ENCODE peak calls at places on chromosomes 11 and 22, in seven cellular contexts. W is AG04449, I is HFFc6, G is GM06990, E is cardiac fibroblast, V is transverse colon, C is IMR-90. A is an unnamed sample.

GRCh38 chr22:31826443-31826842 is 72.6 kb downstream of the DEPDC5 start:
- DNase-seq in W (no peak), I (no peak), G (no peak), E (no peak), V (no peak), C (no peak), A (no peak)

GRCh38 chr22:30000566-30000965 is 79.7 kb upstream of the HORMAD2 start:
- DNase-seq in W (no peak), I (no peak), G (no peak), E (no peak), V (no peak), C (peak; percentile 82), A (no peak)

GRCh38 chr11:127627629-127628462 is 627.3 kb upstream of the KIRREL3 start:
- DNase-seq in W (no peak), I (no peak), G (no peak), E (no peak), V (peak; percentile 79), C (peak; percentile 4), A (no peak)

GRCh38 chr11:122850076-122850631 is 11.9 kb downstream of the CRTAM start:
- DNase-seq in W (no peak), I (peak; percentile 53), G (peak; percentile 44), E (peak; percentile 42), V (no peak), C (peak; percentile 57), A (no peak)

GRCh38 chr11:19027829-19028595 is 32.5 kb downstream of the MRGPRX2 start:
- DNase-seq in W (no peak), I (peak; percentile 70), G (no peak), E (peak; percentile 23), V (no peak), C (peak; percentile 55), A (no peak)

GRCh38 chr22:19738664-19739447 is 15.5 kb downstream of the GP1BB start:
- DNase-seq in W (no peak), I (no peak), G (no peak), E (no peak), V (no peak), C (no peak), A (no peak)

GRCh38 chr11:11960687-11961086 is 47.7 kb downstream of the DKK3 start:
- DNase-seq in W (no peak), I (no peak), G (no peak), E (no peak), V (no peak), C (no peak), A (no peak)

GRCh38 chr11:19307498-19307897 is 66.8 kb upstream of the E2F8 start:
- DNase-seq in W (no peak), I (no peak), G (no peak), E (no peak), V (no peak), C (no peak), A (no peak)

GRCh38 chr11:118306556-118306955 is 2.0 kb downstream of the CD3E start:
- DNase-seq in W (no peak), I (no peak), G (no peak), E (no peak), V (no peak), C (no peak), A (no peak)

GRCh38 chr11:7974668-7975067 is 9.4 kb upstream of the NLRP10 start:
- DNase-seq in W (no peak), I (no peak), G (no peak), E (no peak), V (no peak), C (no peak), A (no peak)

GRCh38 chr11:35579557-35580396 is 38.5 kb upstream of the FJX1 start:
- DNase-seq in W (peak; percentile 86), I (peak; percentile 94), G (no peak), E (peak; percentile 89), V (no peak), C (peak; percentile 99), A (no peak)

GRCh38 chr11:108897916-108898315 is 233.0 kb downstream of the DDX10 start:
- DNase-seq in W (no peak), I (no peak), G (no peak), E (no peak), V (no peak), C (no peak), A (no peak)

GRCh38 chr11:83791557-83791956 is 505.4 kb upstream of the CCDC90B start:
- DNase-seq in W (no peak), I (no peak), G (no peak), E (no peak), V (no peak), C (no peak), A (no peak)

GRCh38 chr22:26553056-26553752 is 36.7 kb downstream of the TPST2 start:
- DNase-seq in W (peak; percentile 62), I (peak; percentile 86), G (no peak), E (peak; percentile 81), V (no peak), C (peak; percentile 94), A (no peak)

GRCh38 chr11:123086315-123086714 is 24.4 kb upstream of the HSPA8 start:
- DNase-seq in W (no peak), I (no peak), G (no peak), E (no peak), V (no peak), C (no peak), A (no peak)

GRCh38 chr22:41598081-41598480 is 8.4 kb upstream of the PMM1 start:
- DNase-seq in W (no peak), I (peak; percentile 90), G (no peak), E (peak; percentile 73), V (no peak), C (peak; percentile 88), A (no peak)

GRCh38 chr11:9736365-9736764 is 72.5 kb downstream of the SWAP70 start:
- DNase-seq in W (no peak), I (no peak), G (no peak), E (no peak), V (no peak), C (no peak), A (no peak)

GRCh38 chr11:69592986-69593385 is 48.0 kb upstream of the CCND1 start:
- DNase-seq in W (no peak), I (no peak), G (no peak), E (no peak), V (no peak), C (no peak), A (no peak)

GRCh38 chr11:69598147-69598546 is 42.8 kb upstream of the CCND1 start:
- DNase-seq in W (no peak), I (no peak), G (no peak), E (peak; percentile 13), V (no peak), C (no peak), A (no peak)

GRCh38 chr11:69595805-69596665 is 44.9 kb upstream of the CCND1 start:
- DNase-seq in W (no peak), I (no peak), G (no peak), E (no peak), V (no peak), C (no peak), A (no peak)

GRCh38 chr11:69594481-69594880 is 46.5 kb upstream of the CCND1 start:
- DNase-seq in W (no peak), I (no peak), G (no peak), E (no peak), V (no peak), C (no peak), A (no peak)

GRCh38 chr11:69593851-69594250 is 47.1 kb upstream of the CCND1 start:
- DNase-seq in W (no peak), I (no peak), G (no peak), E (no peak), V (no peak), C (no peak), A (no peak)
- TF ChIP-seq CTCF in W (no peak), I (peak; percentile 8), G (no peak), E (no peak), V (no peak), C (no peak), A (no peak)

DNA sequence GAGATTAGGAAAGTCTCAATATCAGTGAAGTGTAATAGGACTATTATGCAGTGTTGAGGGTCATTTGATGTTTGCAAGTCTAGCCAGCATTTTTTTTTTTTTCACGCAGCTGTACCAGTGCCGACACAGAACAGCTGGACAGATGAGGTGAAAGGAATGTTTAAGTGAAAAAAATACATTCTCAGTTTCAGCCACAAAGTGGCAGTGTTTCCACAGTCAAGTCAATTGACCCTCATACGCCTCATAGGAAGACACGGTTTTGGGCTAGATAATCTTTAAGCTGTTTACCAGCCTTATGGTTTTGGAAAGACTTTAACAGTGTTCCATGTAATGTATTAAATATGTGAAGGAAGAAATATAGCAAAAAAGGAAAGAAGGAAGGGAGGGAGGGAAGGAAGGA is 349.9 kb upstream of the ANO3 start:
- DNase-seq in W (peak; percentile 12), I (peak; percentile 29), G (peak; percentile 6), E (peak; percentile 87), V (no peak), C (peak; percentile 77), A (peak; percentile 8)
- TF ChIP-seq CTCF in W (peak; percentile 45), I (peak; percentile 79), G (peak; percentile 38), E (peak; percentile 44), V (peak; percentile 45), C (peak; percentile 77), A (peak; percentile 35)

DNA sequence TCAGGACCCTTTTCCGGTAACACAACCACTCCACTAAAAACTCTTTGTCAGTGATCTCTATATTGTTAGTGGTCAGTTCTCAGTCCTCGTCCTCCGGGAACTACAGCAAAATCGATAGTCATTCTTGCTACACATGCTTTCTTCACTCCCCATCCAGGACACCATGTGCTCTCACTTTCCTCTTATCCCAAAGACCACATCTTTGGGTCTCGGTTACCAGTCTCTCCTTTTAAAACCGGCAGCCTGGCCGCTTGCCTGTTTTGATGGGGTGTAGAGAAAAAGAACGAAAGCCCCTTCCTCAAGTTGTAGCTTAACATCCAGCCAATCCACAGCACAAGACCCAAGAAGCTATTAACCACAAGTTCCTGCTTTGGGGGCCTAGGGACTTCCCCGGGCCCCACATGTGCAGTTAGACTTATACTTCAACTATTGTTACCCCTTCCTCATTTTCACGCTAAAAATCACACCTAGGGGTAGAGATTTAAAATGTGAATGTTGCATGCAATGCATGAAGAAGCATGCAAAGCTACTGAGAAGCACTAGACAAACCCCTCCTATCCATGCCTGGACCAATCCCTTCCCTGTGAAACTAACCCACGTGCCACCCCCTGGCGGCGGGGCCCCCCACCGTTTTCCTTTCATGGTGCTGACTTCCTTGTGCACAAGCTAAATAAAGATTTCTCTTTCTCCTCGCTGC is 1.5 kb upstream of the TOLLIP start:
- DNase-seq in W (no peak), I (no peak), G (peak; percentile 66), E (no peak), V (no peak), C (no peak), A (peak; percentile 59)
- TF ChIP-seq CTCF in W (no peak), I (no peak), G (no peak), E (no peak), V (no peak), C (no peak), A (no peak)

DNA sequence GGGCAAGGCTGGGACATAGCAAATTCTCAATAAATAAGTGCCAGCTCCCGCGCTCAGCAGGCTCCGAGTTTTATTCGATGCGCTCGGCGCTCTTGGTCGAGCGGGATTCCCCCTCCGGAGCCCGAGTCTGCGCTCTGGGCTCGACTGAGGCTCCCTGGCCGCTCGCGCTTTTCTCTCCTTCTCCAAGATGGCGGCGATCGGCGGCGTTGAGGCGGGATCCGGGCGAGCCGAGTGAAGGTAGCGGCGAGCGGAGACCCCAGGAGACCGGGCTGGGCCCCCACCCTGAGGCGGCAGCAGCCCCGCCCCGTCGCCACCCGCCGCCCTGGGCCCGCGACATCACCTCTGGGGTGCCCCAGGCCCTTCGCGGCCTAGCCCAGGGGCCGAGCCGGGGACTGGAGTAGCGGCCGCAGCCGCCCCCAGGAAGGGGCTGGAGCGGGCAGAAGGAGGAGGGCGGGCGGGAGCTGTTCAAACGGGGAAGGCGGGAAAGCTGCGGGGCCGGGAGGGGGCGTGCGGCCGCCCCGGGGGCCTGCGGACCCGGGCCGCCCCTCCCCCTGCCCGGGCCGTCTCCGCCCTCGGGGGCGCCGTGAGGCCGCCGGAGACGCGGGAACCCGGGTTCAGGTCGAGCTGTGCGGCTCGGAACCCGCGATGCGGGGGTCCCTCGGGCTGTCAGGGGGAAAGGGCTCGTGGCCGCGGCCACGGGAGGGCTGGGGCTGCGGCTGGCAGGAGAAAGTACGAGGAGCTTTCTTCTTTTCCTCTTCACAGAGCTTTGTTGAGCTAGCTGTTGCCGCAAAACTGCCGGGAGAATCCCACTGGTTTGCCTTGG is at the start of gene HMGXB4:
- DNase-seq in W (peak; percentile 38), I (peak; percentile 78), G (peak; percentile 86), E (peak; percentile 92), V (peak; percentile 88), C (peak; percentile 86), A (peak; percentile 94)
- TF ChIP-seq CTCF in W (peak; percentile 5), I (peak; percentile 38), G (peak; percentile 29), E (no peak), V (peak; percentile 5), C (peak; percentile 6), A (no peak)

A was measured in GM13976.